ENCODE peak calls at places on chromosomes 2 and 18, in eight cellular contexts. One of them, this sample, is unnamed.

GRCh38 chr2:176421291-176422050 is 152.2 kb downstream of the MTX2 start:
- DNase-seq in A549: no peak
- DNase-seq in OCI-LY7: no peak
- DNase-seq in caudate nucleus: no peak
- DNase-seq in HL-60: no peak
- DNase-seq in CD8-positive, alpha-beta T cell: no peak
- DNase-seq in suprapubic skin: no peak
- DNase-seq in esophagus squamous epithelium: no peak
- DNase-seq in this sample: no peak

GRCh38 chr18:11245889-11246288 is 96.5 kb upstream of the PIEZO2 start:
- DNase-seq in suprapubic skin: no peak
- DNase-seq in caudate nucleus: no peak
- DNase-seq in CD8-positive, alpha-beta T cell: no peak
- DNase-seq in OCI-LY7: no peak
- DNase-seq in HL-60: no peak
- DNase-seq in esophagus squamous epithelium: no peak
- DNase-seq in A549: no peak
- DNase-seq in this sample: no peak

GRCh38 chr2:53312721-53313120 is 454.9 kb upstream of the CHAC2 start:
- DNase-seq in caudate nucleus: no peak
- DNase-seq in CD8-positive, alpha-beta T cell: no peak
- DNase-seq in suprapubic skin: no peak
- DNase-seq in esophagus squamous epithelium: no peak
- DNase-seq in A549: no peak
- DNase-seq in HL-60: no peak
- DNase-seq in OCI-LY7: no peak
- DNase-seq in this sample: no peak

GRCh38 chr18:13725566-13726227 is 661 bp downstream of the FAM210A start:
- DNase-seq in suprapubic skin: no peak
- DNase-seq in A549: peak
- DNase-seq in CD8-positive, alpha-beta T cell: peak
- DNase-seq in OCI-LY7: no peak
- DNase-seq in caudate nucleus: peak
- DNase-seq in esophagus squamous epithelium: no peak
- DNase-seq in HL-60: peak
- DNase-seq in this sample: no peak

GRCh38 chr2:217902281-217903141 is 100.3 kb downstream of the TNS1 start:
- DNase-seq in CD8-positive, alpha-beta T cell: no peak
- DNase-seq in suprapubic skin: peak
- DNase-seq in esophagus squamous epithelium: no peak
- DNase-seq in HL-60: peak
- DNase-seq in OCI-LY7: no peak
- DNase-seq in A549: peak
- DNase-seq in caudate nucleus: no peak
- DNase-seq in this sample: peak

GRCh38 chr2:98444436-98445166 is at the start of gene INPP4A:
- DNase-seq in CD8-positive, alpha-beta T cell: peak
- DNase-seq in OCI-LY7: peak
- DNase-seq in A549: peak
- DNase-seq in esophagus squamous epithelium: no peak
- DNase-seq in caudate nucleus: peak
- DNase-seq in HL-60: peak
- DNase-seq in suprapubic skin: peak
- DNase-seq in this sample: no peak

GRCh38 chr2:49801898-49802297 is 647.6 kb upstream of the FSHR start:
- DNase-seq in HL-60: no peak
- DNase-seq in esophagus squamous epithelium: no peak
- DNase-seq in caudate nucleus: no peak
- DNase-seq in suprapubic skin: no peak
- DNase-seq in CD8-positive, alpha-beta T cell: no peak
- DNase-seq in A549: no peak
- DNase-seq in OCI-LY7: no peak
- DNase-seq in this sample: no peak

GRCh38 chr2:181673178-181673577 is 7.1 kb downstream of the NEUROD1 start:
- DNase-seq in caudate nucleus: no peak
- DNase-seq in A549: no peak
- DNase-seq in CD8-positive, alpha-beta T cell: no peak
- DNase-seq in HL-60: no peak
- DNase-seq in OCI-LY7: no peak
- DNase-seq in esophagus squamous epithelium: no peak
- DNase-seq in suprapubic skin: no peak
- DNase-seq in this sample: no peak

GRCh38 chr2:151886235-151886634 is 58.0 kb upstream of the ARL5A start:
- DNase-seq in CD8-positive, alpha-beta T cell: no peak
- DNase-seq in esophagus squamous epithelium: no peak
- DNase-seq in caudate nucleus: no peak
- DNase-seq in OCI-LY7: no peak
- DNase-seq in HL-60: no peak
- DNase-seq in suprapubic skin: no peak
- DNase-seq in A549: peak
- DNase-seq in this sample: no peak

GRCh38 chr2:165857881-165858280 is 63.8 kb upstream of the GALNT3 start:
- DNase-seq in A549: no peak
- DNase-seq in CD8-positive, alpha-beta T cell: no peak
- DNase-seq in esophagus squamous epithelium: no peak
- DNase-seq in suprapubic skin: no peak
- DNase-seq in HL-60: no peak
- DNase-seq in caudate nucleus: no peak
- DNase-seq in OCI-LY7: no peak
- DNase-seq in this sample: no peak

GRCh38 chr2:173153486-173153885 is 77.8 kb downstream of the MAP3K20 start:
- DNase-seq in esophagus squamous epithelium: no peak
- DNase-seq in suprapubic skin: no peak
- DNase-seq in caudate nucleus: no peak
- DNase-seq in CD8-positive, alpha-beta T cell: no peak
- DNase-seq in A549: no peak
- DNase-seq in HL-60: no peak
- DNase-seq in OCI-LY7: no peak
- DNase-seq in this sample: no peak

GRCh38 chr2:129859141-129859540 is 120.3 kb upstream of the RAB6C start:
- DNase-seq in suprapubic skin: no peak
- DNase-seq in caudate nucleus: no peak
- DNase-seq in HL-60: no peak
- DNase-seq in esophagus squamous epithelium: no peak
- DNase-seq in CD8-positive, alpha-beta T cell: no peak
- DNase-seq in A549: no peak
- DNase-seq in OCI-LY7: no peak
- DNase-seq in this sample: no peak

GRCh38 chr2:230748087-230748486 is 35.4 kb downstream of the CAB39 start:
- DNase-seq in esophagus squamous epithelium: no peak
- DNase-seq in A549: no peak
- DNase-seq in caudate nucleus: no peak
- DNase-seq in suprapubic skin: no peak
- DNase-seq in OCI-LY7: no peak
- DNase-seq in HL-60: no peak
- DNase-seq in CD8-positive, alpha-beta T cell: no peak
- DNase-seq in this sample: no peak

GRCh38 chr2:6083131-6083530 is 390.9 kb downstream of the SOX11 start:
- DNase-seq in suprapubic skin: no peak
- DNase-seq in caudate nucleus: no peak
- DNase-seq in OCI-LY7: no peak
- DNase-seq in esophagus squamous epithelium: no peak
- DNase-seq in A549: no peak
- DNase-seq in CD8-positive, alpha-beta T cell: no peak
- DNase-seq in HL-60: no peak
- DNase-seq in this sample: no peak

GRCh38 chr2:218406949-218407703 is 7.5 kb downstream of the CTDSP1 start:
- DNase-seq in A549: no peak
- DNase-seq in CD8-positive, alpha-beta T cell: peak
- DNase-seq in caudate nucleus: peak
- DNase-seq in suprapubic skin: peak
- DNase-seq in HL-60: peak
- DNase-seq in esophagus squamous epithelium: no peak
- DNase-seq in OCI-LY7: no peak
- DNase-seq in this sample: peak

GRCh38 chr2:25853038-25853638 is 25.1 kb downstream of the ASXL2 start:
- DNase-seq in CD8-positive, alpha-beta T cell: no peak
- DNase-seq in OCI-LY7: peak
- DNase-seq in suprapubic skin: no peak
- DNase-seq in A549: no peak
- DNase-seq in caudate nucleus: no peak
- DNase-seq in HL-60: peak
- DNase-seq in esophagus squamous epithelium: no peak
- DNase-seq in this sample: no peak

GRCh38 chr18:3720818-3721545 is 271.0 kb downstream of the TGIF1 start:
- DNase-seq in CD8-positive, alpha-beta T cell: no peak
- DNase-seq in suprapubic skin: no peak
- DNase-seq in HL-60: peak
- DNase-seq in OCI-LY7: peak
- DNase-seq in A549: no peak
- DNase-seq in esophagus squamous epithelium: no peak
- DNase-seq in caudate nucleus: no peak
- DNase-seq in this sample: no peak

GRCh38 chr2:96895709-96896651 is 26.1 kb upstream of the SEMA4C start:
- DNase-seq in esophagus squamous epithelium: no peak
- DNase-seq in A549: no peak
- DNase-seq in OCI-LY7: peak
- DNase-seq in caudate nucleus: no peak
- DNase-seq in suprapubic skin: no peak
- DNase-seq in HL-60: no peak
- DNase-seq in CD8-positive, alpha-beta T cell: peak
- DNase-seq in this sample: no peak

GRCh38 chr2:9002637-9003365 is 683 bp downstream of the MBOAT2 start:
- DNase-seq in caudate nucleus: no peak
- DNase-seq in OCI-LY7: no peak
- DNase-seq in CD8-positive, alpha-beta T cell: peak
- DNase-seq in esophagus squamous epithelium: no peak
- DNase-seq in A549: peak
- DNase-seq in HL-60: no peak
- DNase-seq in suprapubic skin: peak
- DNase-seq in this sample: no peak

GRCh38 chr2:127320067-127320466 is 26.1 kb upstream of the ERCC3 start:
- DNase-seq in caudate nucleus: no peak
- DNase-seq in CD8-positive, alpha-beta T cell: no peak
- DNase-seq in A549: no peak
- DNase-seq in esophagus squamous epithelium: no peak
- DNase-seq in HL-60: no peak
- DNase-seq in OCI-LY7: no peak
- DNase-seq in suprapubic skin: no peak
- DNase-seq in this sample: no peak

GRCh38 chr2:239349448-239350135 is 51.2 kb downstream of the HDAC4 start:
- DNase-seq in A549: no peak
- DNase-seq in suprapubic skin: no peak
- DNase-seq in CD8-positive, alpha-beta T cell: no peak
- DNase-seq in caudate nucleus: no peak
- DNase-seq in HL-60: no peak
- DNase-seq in OCI-LY7: no peak
- DNase-seq in esophagus squamous epithelium: no peak
- DNase-seq in this sample: no peak

GRCh38 chr2:20596973-20597867 is 53.7 kb downstream of the HS1BP3 start:
- DNase-seq in esophagus squamous epithelium: no peak
- DNase-seq in caudate nucleus: no peak
- DNase-seq in HL-60: no peak
- DNase-seq in OCI-LY7: no peak
- DNase-seq in A549: no peak
- DNase-seq in CD8-positive, alpha-beta T cell: no peak
- DNase-seq in suprapubic skin: peak
- DNase-seq in this sample: peak
- H3K27ac ChIP-seq in esophagus squamous epithelium: peak
- H3K27ac ChIP-seq in caudate nucleus: peak
- H3K27ac ChIP-seq in HL-60: no peak
- H3K27ac ChIP-seq in OCI-LY7: no peak
- H3K27ac ChIP-seq in A549: peak
- H3K27ac ChIP-seq in CD8-positive, alpha-beta T cell: no peak
- H3K27ac ChIP-seq in suprapubic skin: peak
- H3K27ac ChIP-seq in this sample: peak

GRCh38 chr2:21281876-21282514 is 158.2 kb downstream of the TDRD15 start:
- DNase-seq in A549: no peak
- DNase-seq in CD8-positive, alpha-beta T cell: no peak
- DNase-seq in OCI-LY7: no peak
- DNase-seq in HL-60: no peak
- DNase-seq in caudate nucleus: no peak
- DNase-seq in suprapubic skin: no peak
- DNase-seq in esophagus squamous epithelium: no peak
- DNase-seq in this sample: no peak
- H3K27ac ChIP-seq in A549: no peak
- H3K27ac ChIP-seq in CD8-positive, alpha-beta T cell: no peak
- H3K27ac ChIP-seq in OCI-LY7: no peak
- H3K27ac ChIP-seq in HL-60: no peak
- H3K27ac ChIP-seq in caudate nucleus: peak
- H3K27ac ChIP-seq in suprapubic skin: no peak
- H3K27ac ChIP-seq in esophagus squamous epithelium: no peak
- H3K27ac ChIP-seq in this sample: no peak

DNA sequence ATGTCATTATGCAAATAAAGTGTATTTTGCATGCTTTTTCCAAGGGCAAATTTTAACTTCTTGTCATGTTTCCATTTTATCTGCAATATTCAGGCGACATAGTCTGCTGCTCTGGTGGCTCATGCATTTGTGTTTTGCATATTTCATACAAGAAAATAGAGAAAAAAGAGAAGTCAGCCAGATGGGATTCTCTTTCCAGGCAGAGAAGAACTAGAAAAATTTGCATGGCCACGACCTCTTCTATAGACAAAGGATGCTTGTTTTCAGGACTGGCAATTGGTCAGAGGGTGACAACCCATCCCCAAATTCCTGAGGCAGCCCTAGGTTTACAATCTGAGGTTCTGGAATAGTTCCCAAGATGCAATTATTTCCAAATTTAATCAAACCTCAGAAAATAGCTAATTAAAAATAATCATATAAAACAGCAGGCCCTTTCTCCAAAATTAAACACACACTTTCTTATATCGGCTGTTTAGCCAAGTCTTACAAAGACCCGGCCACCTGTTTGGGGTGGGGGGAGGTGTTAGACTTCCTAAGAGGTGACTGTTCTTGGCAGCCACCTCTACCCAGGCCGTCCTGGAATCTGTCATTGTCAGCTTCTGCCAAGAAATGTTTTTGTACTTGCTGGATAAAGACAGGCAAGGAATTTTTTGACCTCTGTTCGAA is 20.6 kb upstream of the SOS1 start:
- DNase-seq in suprapubic skin: no peak
- DNase-seq in caudate nucleus: no peak
- DNase-seq in esophagus squamous epithelium: no peak
- DNase-seq in HL-60: peak
- DNase-seq in A549: no peak
- DNase-seq in OCI-LY7: peak
- DNase-seq in CD8-positive, alpha-beta T cell: no peak
- DNase-seq in this sample: no peak
- H3K27ac ChIP-seq in suprapubic skin: no peak
- H3K27ac ChIP-seq in caudate nucleus: no peak
- H3K27ac ChIP-seq in esophagus squamous epithelium: no peak
- H3K27ac ChIP-seq in HL-60: no peak
- H3K27ac ChIP-seq in A549: no peak
- H3K27ac ChIP-seq in OCI-LY7: peak
- H3K27ac ChIP-seq in CD8-positive, alpha-beta T cell: no peak
- H3K27ac ChIP-seq in this sample: no peak

GRCh38 chr18:59729781-59730180 is 32.6 kb upstream of the CCBE1 start:
- DNase-seq in suprapubic skin: no peak
- DNase-seq in OCI-LY7: no peak
- DNase-seq in caudate nucleus: no peak
- DNase-seq in esophagus squamous epithelium: no peak
- DNase-seq in A549: peak
- DNase-seq in HL-60: no peak
- DNase-seq in CD8-positive, alpha-beta T cell: no peak
- DNase-seq in this sample: no peak
- H3K27ac ChIP-seq in suprapubic skin: no peak
- H3K27ac ChIP-seq in OCI-LY7: no peak
- H3K27ac ChIP-seq in caudate nucleus: no peak
- H3K27ac ChIP-seq in esophagus squamous epithelium: no peak
- H3K27ac ChIP-seq in A549: peak
- H3K27ac ChIP-seq in HL-60: no peak
- H3K27ac ChIP-seq in CD8-positive, alpha-beta T cell: no peak
- H3K27ac ChIP-seq in this sample: no peak